ENCODE peak calls at places on chromosomes 7 and 10, in four cellular contexts. One of them, this sample, is unnamed.

GRCh38 chr7:45919947-45920542 is 1.0 kb downstream of the IGFBP3 start:
- DNase-seq in right atrium auricular region: no peak
- DNase-seq in body of pancreas: no peak
- DNase-seq in colonic mucosa: no peak
- DNase-seq in this sample: peak; percentile 38

GRCh38 chr7:1864126-1864940 is 194.3 kb downstream of the ELFN1 start:
- DNase-seq in right atrium auricular region: no peak
- DNase-seq in colonic mucosa: no peak
- DNase-seq in body of pancreas: no peak
- DNase-seq in this sample: no peak

GRCh38 chr10:133139561-133140065 is 20.4 kb upstream of the KNDC1 start:
- DNase-seq in right atrium auricular region: no peak
- DNase-seq in colonic mucosa: no peak
- DNase-seq in body of pancreas: no peak
- DNase-seq in this sample: peak; percentile 15

GRCh38 chr10:114274616-114275453 is 35.8 kb downstream of the VWA2 start:
- DNase-seq in body of pancreas: peak; percentile 3
- DNase-seq in colonic mucosa: no peak
- DNase-seq in right atrium auricular region: no peak
- DNase-seq in this sample: no peak

GRCh38 chr7:100208911-100209408 is 10.8 kb upstream of the PVRIG start:
- DNase-seq in colonic mucosa: no peak
- DNase-seq in body of pancreas: peak; percentile 57
- DNase-seq in right atrium auricular region: no peak
- DNase-seq in this sample: no peak

GRCh38 chr10:1166101-1166827 is 110.1 kb downstream of the WDR37 start:
- DNase-seq in colonic mucosa: no peak
- DNase-seq in body of pancreas: no peak
- DNase-seq in right atrium auricular region: no peak
- DNase-seq in this sample: no peak

GRCh38 chr7:79084423-79084822 is 369.0 kb downstream of the MAGI2 start:
- DNase-seq in right atrium auricular region: no peak
- DNase-seq in body of pancreas: no peak
- DNase-seq in colonic mucosa: no peak
- DNase-seq in this sample: no peak

GRCh38 chr7:50404392-50404791 is 45.8 kb downstream of the FIGNL1 start:
- DNase-seq in body of pancreas: no peak
- DNase-seq in colonic mucosa: no peak
- DNase-seq in right atrium auricular region: peak; percentile 44
- DNase-seq in this sample: no peak

GRCh38 chr7:99740573-99741437 is 5.8 kb upstream of the CYP3A7 start:
- DNase-seq in colonic mucosa: no peak
- DNase-seq in right atrium auricular region: no peak
- DNase-seq in body of pancreas: no peak
- DNase-seq in this sample: no peak

GRCh38 chr7:140070546-140070945 is 7.8 kb upstream of the PARP12 start:
- DNase-seq in colonic mucosa: no peak
- DNase-seq in right atrium auricular region: no peak
- DNase-seq in body of pancreas: no peak
- DNase-seq in this sample: no peak

GRCh38 chr7:110407706-110408105 is 683.2 kb upstream of the LRRN3 start:
- DNase-seq in right atrium auricular region: no peak
- DNase-seq in colonic mucosa: no peak
- DNase-seq in body of pancreas: no peak
- DNase-seq in this sample: no peak

GRCh38 chr10:38094923-38095574 is 912 bp downstream of the ZNF37A start:
- DNase-seq in colonic mucosa: peak; percentile 19
- DNase-seq in body of pancreas: no peak
- DNase-seq in right atrium auricular region: no peak
- DNase-seq in this sample: peak; percentile 37

GRCh38 chr7:7261863-7262262 is 79.5 kb downstream of the C1GALT1 start:
- DNase-seq in colonic mucosa: no peak
- DNase-seq in right atrium auricular region: no peak
- DNase-seq in body of pancreas: no peak
- DNase-seq in this sample: no peak

GRCh38 chr10:553233-553632 is 136.2 kb downstream of the DIP2C start:
- DNase-seq in colonic mucosa: no peak
- DNase-seq in right atrium auricular region: no peak
- DNase-seq in body of pancreas: no peak
- DNase-seq in this sample: no peak

GRCh38 chr7:66837007-66837406 is 84.0 kb upstream of the TMEM248 start:
- DNase-seq in right atrium auricular region: no peak
- DNase-seq in body of pancreas: no peak
- DNase-seq in colonic mucosa: peak; percentile 71
- DNase-seq in this sample: no peak

GRCh38 chr10:31761156-31761555 is 167.5 kb downstream of the ARHGAP12 start:
- DNase-seq in right atrium auricular region: no peak
- DNase-seq in body of pancreas: no peak
- DNase-seq in colonic mucosa: no peak
- DNase-seq in this sample: no peak

GRCh38 chr7:93314449-93314848 is 82.3 kb downstream of the VPS50 start:
- DNase-seq in colonic mucosa: no peak
- DNase-seq in body of pancreas: no peak
- DNase-seq in right atrium auricular region: no peak
- DNase-seq in this sample: no peak

GRCh38 chr10:79322616-79323566 is 24.4 kb upstream of the PPIF start:
- DNase-seq in body of pancreas: peak; percentile 49
- DNase-seq in right atrium auricular region: no peak
- DNase-seq in colonic mucosa: peak; percentile 61
- DNase-seq in this sample: peak; percentile 75

GRCh38 chr7:157292770-157293412 is 43.9 kb upstream of the DNAJB6 start:
- DNase-seq in colonic mucosa: peak; percentile 77
- DNase-seq in right atrium auricular region: no peak
- DNase-seq in body of pancreas: no peak
- DNase-seq in this sample: peak; percentile 44

GRCh38 chr10:9334270-9334669 is 1279.8 kb downstream of the GATA3 start:
- DNase-seq in colonic mucosa: no peak
- DNase-seq in right atrium auricular region: no peak
- DNase-seq in body of pancreas: no peak
- DNase-seq in this sample: no peak

GRCh38 chr7:117098457-117098856 is 145.2 kb downstream of the ST7 start:
- DNase-seq in body of pancreas: no peak
- DNase-seq in right atrium auricular region: no peak
- DNase-seq in colonic mucosa: no peak
- DNase-seq in this sample: no peak

GRCh38 chr7:47873767-47874166 is 74.5 kb downstream of the PKD1L1 start:
- DNase-seq in colonic mucosa: no peak
- DNase-seq in right atrium auricular region: no peak
- DNase-seq in body of pancreas: no peak
- DNase-seq in this sample: no peak

GRCh38 chr7:83588602-83589240 is 60.2 kb downstream of the SEMA3E start:
- DNase-seq in colonic mucosa: no peak
- DNase-seq in body of pancreas: no peak
- DNase-seq in right atrium auricular region: no peak
- DNase-seq in this sample: no peak

GRCh38 chr7:108460964-108461363 is 4.7 kb upstream of the NRCAM start:
- DNase-seq in right atrium auricular region: no peak
- DNase-seq in colonic mucosa: no peak
- DNase-seq in body of pancreas: no peak
- DNase-seq in this sample: no peak

GRCh38 chr7:119905495-119905894 is 367.5 kb upstream of the KCND2 start:
- DNase-seq in right atrium auricular region: no peak
- DNase-seq in body of pancreas: no peak
- DNase-seq in colonic mucosa: no peak
- DNase-seq in this sample: no peak

GRCh38 chr10:30810416-30810815 is 180.9 kb upstream of the LYZL2 start:
- DNase-seq in colonic mucosa: no peak
- DNase-seq in body of pancreas: no peak
- DNase-seq in right atrium auricular region: no peak
- DNase-seq in this sample: no peak

GRCh38 chr10:18235477-18235876 is 95.3 kb downstream of the CACNB2 start:
- DNase-seq in body of pancreas: no peak
- DNase-seq in right atrium auricular region: no peak
- DNase-seq in colonic mucosa: no peak
- DNase-seq in this sample: no peak
- H3K4me3 ChIP-seq in body of pancreas: no peak overlapping the region
- H3K4me3 ChIP-seq in right atrium auricular region: no peak overlapping the region
- H3K4me3 ChIP-seq in colonic mucosa: no peak overlapping the region
- H3K4me3 ChIP-seq in this sample: no peak overlapping the region

GRCh38 chr7:122604251-122604650 is 94.7 kb downstream of the RNF133 start:
- DNase-seq in body of pancreas: no peak
- DNase-seq in right atrium auricular region: no peak
- DNase-seq in colonic mucosa: no peak
- DNase-seq in this sample: no peak
- H3K27ac ChIP-seq in body of pancreas: no peak overlapping the region
- H3K27ac ChIP-seq in right atrium auricular region: no peak overlapping the region
- H3K27ac ChIP-seq in colonic mucosa: no peak overlapping the region
- H3K27ac ChIP-seq in this sample: no peak overlapping the region

DNA sequence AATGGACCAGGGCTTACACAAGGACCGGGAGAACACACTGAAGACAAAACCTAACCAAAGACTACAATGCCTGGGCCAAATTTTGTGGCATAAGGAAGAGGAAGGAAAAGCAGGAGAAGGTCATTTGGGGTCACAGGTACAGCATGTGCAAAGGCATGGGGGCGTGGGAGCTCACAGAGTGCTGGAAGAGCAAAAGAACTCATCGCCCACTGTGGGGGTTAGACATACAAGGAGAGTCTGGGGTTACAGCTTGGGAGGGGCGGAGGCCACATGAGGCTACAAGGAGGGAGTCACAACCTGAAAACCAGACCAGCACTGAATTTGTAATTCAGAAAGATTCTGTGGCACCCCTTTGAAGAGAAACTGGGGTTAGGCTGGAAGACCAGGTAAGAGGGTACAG is 9.7 kb downstream of the PUS7 start:
- DNase-seq in colonic mucosa: no peak
- DNase-seq in right atrium auricular region: peak; percentile 18
- DNase-seq in body of pancreas: no peak
- DNase-seq in this sample: no peak
- H3K4me1 ChIP-seq in colonic mucosa: no peaks in the 10 kb centered on the region
- H3K4me1 ChIP-seq in right atrium auricular region: no peaks in the 10 kb centered on the region
- H3K4me1 ChIP-seq in body of pancreas: peaks cover 5% of the 10 kb centered on the region
- H3K4me1 ChIP-seq in this sample: no peaks in the 10 kb centered on the region

DNA sequence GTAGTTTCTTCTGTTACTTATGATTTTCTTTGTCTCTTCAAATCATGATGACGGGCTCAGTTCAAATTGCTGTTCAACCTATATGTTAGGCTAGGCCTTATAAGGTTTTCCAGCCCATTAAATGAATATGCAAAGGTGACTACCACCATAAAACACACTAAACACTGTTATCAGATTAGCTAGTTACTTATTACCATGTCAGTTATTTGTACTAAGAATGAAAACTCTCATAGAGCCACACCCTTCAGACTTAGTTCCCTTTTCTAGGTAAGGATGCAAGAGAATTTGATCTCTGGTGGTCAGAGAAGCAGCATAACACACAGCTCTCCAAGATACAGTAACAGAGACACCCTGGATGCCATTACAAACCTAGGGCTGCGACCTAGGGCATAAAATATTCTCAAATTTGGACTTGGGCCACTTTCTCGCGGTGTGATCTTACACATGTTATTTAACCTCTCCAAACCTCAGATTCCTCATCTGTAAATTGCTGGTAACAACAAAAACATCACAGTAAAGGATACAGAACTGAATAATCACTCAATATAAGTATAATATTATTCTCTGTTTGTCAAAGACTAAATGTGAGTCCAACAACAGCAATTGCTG is 35.6 kb downstream of the ANKMY2 start:
- DNase-seq in body of pancreas: no peak
- DNase-seq in colonic mucosa: no peak
- DNase-seq in right atrium auricular region: no peak
- DNase-seq in this sample: no peak
- H3K4me3 ChIP-seq in body of pancreas: no peak overlapping the region
- H3K4me3 ChIP-seq in colonic mucosa: no peak overlapping the region
- H3K4me3 ChIP-seq in right atrium auricular region: no peak overlapping the region
- H3K4me3 ChIP-seq in this sample: no peak overlapping the region